ENCODE peak calls at places on chromosome 6, in ten cellular contexts. C is heart right ventricle; Z is right atrium auricular region; I is CD8-positive, alpha-beta T cell; N is dorsolateral prefrontal cortex; D is epithelial cell of esophagus; P is CD8-positive, alpha-beta memory T cell; X is GM06990; F is esophagus squamous epithelium; T is fibroblast of lung. J is an unnamed sample.
A peak's percentile ranks its signal among the peaks of the same experiment; 100 is the strongest.

GRCh38 chr6:135193221-135193620 is 12.1 kb downstream of the MYB start:
- DNase-seq in C (no peak), Z (no peak), I (no peak), N (no peak), D (no peak), P (no peak), X (no peak), F (no peak), T (no peak), J (no peak)

GRCh38 chr6:130215526-130215925 is 7.2 kb downstream of the SAMD3 start:
- DNase-seq in C (no peak), Z (no peak), I (peak; percentile 18), N (no peak), D (no peak), P (peak; percentile 74), X (no peak), F (no peak), T (no peak), J (no peak)

GRCh38 chr6:158645064-158646022 is 800 bp upstream of the DYNLT1 start:
- DNase-seq in C (no peak), Z (no peak), I (no peak), N (no peak), D (no peak), P (peak; percentile 23), X (no peak), F (no peak), T (no peak), J (no peak)

GRCh38 chr6:22658934-22659333 is 89.6 kb downstream of the HDGFL1 start:
- DNase-seq in C (no peak), Z (no peak), I (no peak), N (no peak), D (no peak), P (no peak), X (no peak), F (no peak), T (no peak), J (no peak)

GRCh38 chr6:145783796-145784195 is 30.8 kb downstream of the FBXO30 start:
- DNase-seq in C (no peak), Z (no peak), I (no peak), N (no peak), D (no peak), P (no peak), X (no peak), F (no peak), T (no peak), J (no peak)

GRCh38 chr6:47426524-47427302 is 50.9 kb upstream of the CD2AP start:
- DNase-seq in C (no peak), Z (no peak), I (no peak), N (no peak), D (no peak), P (no peak), X (no peak), F (no peak), T (peak; percentile 21), J (no peak)

GRCh38 chr6:129494586-129494985 is 215.4 kb downstream of the ARHGAP18 start:
- DNase-seq in C (no peak), Z (no peak), I (no peak), N (no peak), D (no peak), P (no peak), X (no peak), F (no peak), T (no peak), J (no peak)

GRCh38 chr6:157013649-157014365 is 236.6 kb downstream of the ARID1B start:
- DNase-seq in C (no peak), Z (no peak), I (no peak), N (no peak), D (no peak), P (no peak), X (no peak), F (no peak), T (peak; percentile 67), J (no peak)

GRCh38 chr6:33745558-33745957 is 1.1 kb downstream of the IP6K3 start:
- DNase-seq in C (no peak), Z (no peak), I (no peak), N (no peak), D (no peak), P (no peak), X (no peak), F (no peak), T (no peak), J (no peak)

GRCh38 chr6:129750390-129750789 is 40.4 kb upstream of the ARHGAP18 start:
- DNase-seq in C (no peak), Z (no peak), I (no peak), N (no peak), D (no peak), P (no peak), X (no peak), F (no peak), T (no peak), J (peak; percentile 35)

GRCh38 chr6:114327074-114327473 is 15.7 kb downstream of the HS3ST5 start:
- DNase-seq in C (no peak), Z (no peak), I (no peak), N (no peak), D (no peak), P (no peak), X (no peak), F (no peak), T (no peak), J (no peak)

GRCh38 chr6:45900808-45901752 is 114.6 kb downstream of the CLIC5 start:
- DNase-seq in C (no peak), Z (no peak), I (no peak), N (no peak), D (peak; percentile 48), P (no peak), X (no peak), F (no peak), T (peak; percentile 53), J (no peak)

GRCh38 chr6:98947411-98948292 is at the start of gene FBXL4:
- DNase-seq in C (peak; percentile 85), Z (peak; percentile 76), I (peak; percentile 64), N (peak; percentile 83), D (peak; percentile 81), P (peak; percentile 84), X (peak; percentile 84), F (peak; percentile 46), T (peak; percentile 75), J (peak; percentile 84)

GRCh38 chr6:5979650-5980427 is 26.9 kb downstream of the NRN1 start:
- DNase-seq in C (no peak), Z (no peak), I (no peak), N (no peak), D (peak; percentile 11), P (no peak), X (no peak), F (no peak), T (no peak), J (no peak)

GRCh38 chr6:41088451-41088850 is 15.7 kb downstream of the NFYA start:
- DNase-seq in C (no peak), Z (no peak), I (no peak), N (no peak), D (no peak), P (no peak), X (no peak), F (no peak), T (peak; percentile 45), J (no peak)

GRCh38 chr6:52331793-52332457 is 30.0 kb upstream of the PAQR8 start:
- DNase-seq in C (no peak), Z (no peak), I (no peak), N (no peak), D (no peak), P (no peak), X (no peak), F (no peak), T (no peak), J (no peak)

GRCh38 chr6:17719323-17720041 is 12.8 kb upstream of the NUP153 start:
- DNase-seq in C (no peak), Z (no peak), I (no peak), N (no peak), D (no peak), P (no peak), X (no peak), F (no peak), T (no peak), J (no peak)

GRCh38 chr6:33606642-33607041 is 14.5 kb upstream of the ITPR3 start:
- DNase-seq in C (no peak), Z (no peak), I (no peak), N (no peak), D (no peak), P (no peak), X (no peak), F (no peak), T (no peak), J (no peak)

GRCh38 chr6:10425973-10426780 is 11.3 kb upstream of the TFAP2A start:
- DNase-seq in C (no peak), Z (no peak), I (no peak), N (no peak), D (peak; percentile 55), P (no peak), X (peak; percentile 71), F (no peak), T (peak; percentile 34), J (no peak)
- H3K4me3 ChIP-seq in C (peak overlapping the region; percentile 47), Z (peak overlapping the region; percentile 31), I (peak overlapping the region; percentile 16), N (peak overlapping the region; percentile 58), D (peak overlapping the region; percentile 45), P (peak overlapping the region; percentile 27), X (peak overlapping the region; percentile 61), F (peak overlapping the region; percentile 59), T (peak overlapping the region; percentile 44), J (peak overlapping the region; percentile 55)

DNA sequence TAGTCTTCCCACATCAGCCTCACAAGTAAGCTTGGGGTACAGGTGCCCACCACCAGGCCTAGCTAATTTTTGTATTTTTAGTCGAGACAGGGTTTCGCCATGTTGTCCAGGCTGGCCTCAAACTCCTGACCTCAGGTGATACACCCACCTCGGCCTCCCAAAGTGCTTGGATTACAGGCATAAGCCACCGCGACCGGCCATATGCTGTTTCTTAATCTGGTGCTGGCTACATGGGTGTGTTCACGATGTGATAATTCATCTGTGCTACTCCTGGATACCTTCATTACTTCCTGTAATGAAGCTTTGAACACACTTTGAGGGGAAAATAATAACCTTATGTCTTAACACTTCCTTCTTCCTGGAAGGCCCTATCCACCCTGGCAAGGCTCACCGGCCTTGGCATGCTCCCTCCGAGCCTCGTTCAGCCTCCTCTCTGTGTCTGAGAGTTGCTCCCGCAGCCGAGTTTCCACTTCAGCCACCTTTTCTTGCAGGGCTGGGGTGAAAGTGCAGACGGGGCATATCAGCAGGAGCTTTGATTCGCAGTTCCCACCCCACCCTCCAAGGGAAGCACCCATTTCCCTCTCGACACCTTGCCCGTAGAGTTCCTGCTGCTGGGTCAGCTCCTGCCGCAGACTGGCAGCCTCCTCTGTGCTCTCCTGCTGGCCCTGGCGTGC is 5.6 kb upstream of the PSORS1C2 start:
- DNase-seq in C (no peak), Z (no peak), I (no peak), N (no peak), D (no peak), P (no peak), X (no peak), F (no peak), T (no peak), J (no peak)
- H3K4me3 ChIP-seq in C (no peak overlapping the region), Z (no peak overlapping the region), I (no peak overlapping the region), N (no peak overlapping the region), D (no peak overlapping the region), P (no peak overlapping the region), X (no peak overlapping the region), F (no peak overlapping the region), T (no peak overlapping the region), J (no peak overlapping the region)

GRCh38 chr6:43453831-43454230 is 1.5 kb downstream of the DLK2 start:
- DNase-seq in C (no peak), Z (no peak), I (no peak), N (no peak), D (peak; percentile 41), P (no peak), X (no peak), F (no peak), T (no peak), J (no peak)
- H3K4me3 ChIP-seq in C (no peak overlapping the region), Z (no peak overlapping the region), I (no peak overlapping the region), N (no peak overlapping the region), D (peak overlapping the region; percentile 60), P (no peak overlapping the region), X (no peak overlapping the region), F (no peak overlapping the region), T (no peak overlapping the region), J (no peak overlapping the region)

GRCh38 chr6:28719275-28719940 is 193.7 kb downstream of the GPX5 start:
- DNase-seq in C (no peak), Z (no peak), I (no peak), N (no peak), D (peak; percentile 64), P (no peak), X (peak; percentile 56), F (no peak), T (peak; percentile 18), J (no peak)
- H3K4me3 ChIP-seq in C (no peak overlapping the region), Z (no peak overlapping the region), I (no peak overlapping the region), N (no peak overlapping the region), D (no peak overlapping the region), P (no peak overlapping the region), X (no peak overlapping the region), F (no peak overlapping the region), T (no peak overlapping the region), J (no peak overlapping the region)

J was measured in fibroblast of pulmonary artery.